ENCODE peak calls at places on chromosome 4, in eight cellular contexts. X, V, E, B, R, Q, Z and C are unnamed samples.

GRCh38 chr4:109444182-109444844 is 10.7 kb downstream of the SEC24B start:
- DNase-seq in V (no peak), Q (no peak), B (no peak), X (no peak), R (no peak), Z (no peak), E (no peak), C (no peak)

GRCh38 chr4:185742766-185743165 is 69.2 kb downstream of the SORBS2 start:
- DNase-seq in R (peak), Z (no peak), X (no peak), V (no peak), B (peak), Q (no peak), E (no peak), C (peak)

GRCh38 chr4:31089815-31090214 is 369.6 kb downstream of the PCDH7 start:
- DNase-seq in R (peak), Q (no peak), X (peak), B (peak), V (peak), E (peak), Z (no peak), C (peak)

GRCh38 chr4:107721436-107722090 is 1.5 kb upstream of the PAPSS1 start:
- DNase-seq in X (no peak), E (no peak), Z (peak), B (no peak), V (no peak), Q (peak), R (no peak), C (no peak)

GRCh38 chr4:125111352-125111751 is 203.4 kb upstream of the FAT4 start:
- DNase-seq in Z (no peak), X (no peak), Q (no peak), R (no peak), B (no peak), E (no peak), V (no peak), C (no peak)

GRCh38 chr4:26861434-26862186 is 969 bp downstream of the STIM2 start:
- DNase-seq in V (peak), E (peak), Z (no peak), R (peak), X (peak), B (peak), Q (peak), C (peak)

GRCh38 chr4:159926871-159927270 is 824.0 kb downstream of the RAPGEF2 start:
- DNase-seq in Q (no peak), R (peak), X (no peak), Z (no peak), E (no peak), B (no peak), V (no peak), C (peak)

GRCh38 chr4:146340798-146341197 is 126.5 kb downstream of the REELD1 start:
- DNase-seq in X (peak), V (no peak), Q (no peak), Z (no peak), R (peak), B (peak), E (no peak), C (peak)

GRCh38 chr4:152936446-152937279 is 540 bp downstream of the FHDC1 start:
- DNase-seq in B (peak), X (no peak), Z (peak), V (peak), Q (peak), R (no peak), E (no peak), C (peak)

DNA sequence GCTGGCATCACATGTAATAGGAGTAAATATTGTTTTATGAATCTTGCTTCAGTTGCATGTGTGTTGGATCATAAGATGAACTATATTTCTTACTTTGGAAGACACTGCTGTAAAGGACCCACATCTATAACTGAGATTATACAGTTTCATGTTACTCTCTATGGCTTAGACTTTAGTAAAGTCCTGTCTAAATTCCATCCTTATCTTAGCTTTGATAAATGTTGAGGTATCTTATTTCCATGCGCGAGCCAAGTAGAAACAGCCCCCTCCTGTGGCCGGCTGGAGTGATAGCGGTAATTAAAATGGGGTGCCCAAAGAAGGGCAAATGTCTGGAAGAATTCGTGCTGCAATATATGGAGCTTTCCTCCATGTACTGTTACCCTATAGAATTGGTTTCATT is 43.0 kb downstream of the CCDC158 start:
- DNase-seq in X (peak), Z (no peak), Q (no peak), V (peak), E (no peak), B (peak), R (peak), C (peak)
- TF ChIP-seq CTCF in X (peak), Z (peak), Q (peak), V (peak), E (no peak), B (peak), R (peak), C (peak)

DNA sequence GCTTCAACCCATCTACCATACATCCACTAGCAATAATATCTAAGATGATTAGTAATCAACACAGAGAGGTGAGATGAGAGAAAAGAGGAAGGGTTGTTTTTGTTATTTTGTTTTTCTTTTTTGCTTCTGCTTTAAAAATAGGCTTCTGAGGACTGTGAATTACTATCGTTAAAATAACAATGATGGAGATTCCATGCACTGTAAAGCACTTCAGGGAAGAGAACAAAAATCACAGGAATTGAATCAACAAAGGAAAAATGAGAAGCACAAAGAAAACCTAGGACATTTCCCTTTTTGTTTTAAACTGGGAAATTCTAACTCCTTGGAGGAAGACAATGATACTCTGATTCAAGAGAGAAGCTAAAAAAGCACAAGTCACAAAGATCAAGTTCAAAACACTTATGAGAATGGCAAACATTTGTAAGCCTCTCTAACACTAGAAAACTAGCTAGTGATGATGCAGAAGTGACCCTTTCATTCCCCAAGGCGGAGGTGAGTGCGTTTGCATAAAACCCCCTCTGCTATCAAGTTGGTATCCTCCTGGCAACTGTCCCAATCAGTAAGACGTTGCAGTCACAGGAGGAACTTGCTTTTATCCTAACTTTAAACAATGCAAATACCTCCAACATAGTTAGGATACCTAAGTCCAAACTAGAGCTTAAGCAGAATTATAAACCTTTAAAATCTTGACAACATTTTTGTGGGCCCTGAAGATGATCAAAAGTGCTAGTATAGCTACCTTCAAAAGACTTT is 308.5 kb downstream of the CAMK2D start:
- DNase-seq in Z (no peak), R (peak), V (no peak), B (peak), X (peak), E (no peak), Q (no peak), C (peak)
- H3K4me3 ChIP-seq in Z (no peak), R (no peak), V (no peak), B (no peak), X (no peak), E (no peak), Q (no peak), C (no peak)

GRCh38 chr4:84235545-84235944 is 263.5 kb downstream of the NKX6-1 start:
- DNase-seq in R (no peak), Z (no peak), Q (no peak), E (no peak), V (no peak), B (no peak), X (no peak), C (no peak)

GRCh38 chr4:84237008-84237407 is 262.1 kb downstream of the NKX6-1 start:
- DNase-seq in E (no peak), R (no peak), B (no peak), Z (no peak), X (peak), Q (no peak), V (no peak), C (peak)

GRCh38 chr4:84235131-84235530 is 264.0 kb downstream of the NKX6-1 start:
- DNase-seq in V (no peak), X (no peak), R (no peak), E (no peak), Z (no peak), B (no peak), Q (no peak), C (no peak)

GRCh38 chr4:84238247-84239090 is 260.6 kb downstream of the NKX6-1 start:
- DNase-seq in Q (no peak), V (no peak), X (peak), Z (no peak), E (no peak), B (peak), R (peak), C (peak)

DNA sequence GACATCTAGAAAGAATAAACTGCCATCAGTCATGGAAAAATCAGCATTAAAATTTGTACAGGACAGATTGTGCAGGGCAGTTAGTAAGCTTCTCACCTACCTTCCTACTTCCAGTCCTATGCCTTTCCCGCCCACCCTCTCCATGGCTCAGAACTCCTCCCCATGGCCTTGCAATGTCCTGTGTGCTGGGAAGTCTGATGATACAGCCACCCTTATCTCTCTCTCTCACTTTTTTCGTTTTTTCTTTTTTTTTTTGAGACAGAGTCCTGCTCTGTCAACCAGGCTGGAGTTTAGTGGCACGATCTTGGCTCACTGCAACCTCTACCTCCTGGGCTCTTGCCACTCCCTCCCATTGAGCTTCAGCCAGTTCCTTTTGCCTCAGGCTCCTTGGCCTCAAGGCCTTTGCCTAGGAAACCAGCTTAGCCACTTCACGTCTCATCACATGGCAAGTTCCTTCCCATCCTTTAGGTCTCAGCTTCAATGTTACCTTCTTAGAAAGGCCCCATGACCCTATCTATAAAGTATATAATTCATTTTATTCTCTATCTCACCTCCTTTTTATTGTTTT is 259.7 kb downstream of the NKX6-1 start:
- DNase-seq in R (no peak), X (no peak), Z (no peak), B (no peak), Q (no peak), E (no peak), V (no peak), C (no peak)
- TF ChIP-seq CTCF in R (no peak), X (no peak), Z (no peak), B (no peak), Q (no peak), E (no peak), V (no peak), C (no peak)

DNA sequence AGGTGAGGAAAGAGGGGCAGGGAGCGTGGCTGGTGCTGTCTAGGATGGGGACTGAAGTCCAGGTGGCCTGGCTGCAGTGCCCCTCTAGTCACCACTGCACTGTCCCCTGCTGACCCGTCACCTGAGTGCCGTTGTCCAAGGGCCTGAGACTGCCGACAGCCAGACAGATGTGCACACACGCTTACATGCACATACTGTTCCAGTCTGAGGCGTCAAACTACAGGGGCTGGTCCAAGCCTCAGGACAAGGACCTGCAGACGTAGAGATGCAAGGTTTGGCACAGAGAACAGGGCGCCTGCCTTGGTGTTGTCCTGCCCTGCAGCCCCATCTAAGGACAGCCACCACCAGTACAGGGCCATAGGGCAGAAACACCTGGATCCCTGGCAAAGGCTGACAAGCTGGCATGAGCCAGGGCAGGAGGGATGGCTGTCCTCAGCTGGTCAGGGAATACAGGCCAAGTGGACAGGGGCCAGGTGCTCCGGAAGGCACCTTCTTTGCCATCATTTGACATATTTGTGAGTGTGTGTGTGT is 1.7 kb downstream of the SLC2A9 start:
- DNase-seq in Q (no peak), E (no peak), X (no peak), B (no peak), R (no peak), V (no peak), Z (no peak), C (peak)
- H3K4me3 ChIP-seq in Q (no peak), E (peak), X (peak), B (no peak), R (no peak), V (peak), Z (peak), C (peak)